ENCODE peak calls at places on chromosomes 2 and 18, in four cellular contexts. T is HepG2, P is SK-N-SH, X is K562. J is an unnamed sample.

GRCh38 chr2:157413342-157414035 is 30.4 kb downstream of the CYTIP start:
- DNase-seq in T (no peak), P (no peak), X (no peak), J (peak; percentile 97)

GRCh38 chr2:142100967-142101366 is 29.8 kb downstream of the LRP1B start:
- DNase-seq in T (no peak), P (no peak), X (no peak), J (no peak)

GRCh38 chr2:102166189-102166845 is 20.5 kb upstream of the IL1RL2 start:
- DNase-seq in T (peak; percentile 67), P (no peak), X (no peak), J (no peak)

GRCh38 chr2:156405586-156405985 is 30.6 kb upstream of the GPD2 start:
- DNase-seq in T (peak; percentile 7), P (no peak), X (no peak), J (no peak)

GRCh38 chr2:99545066-99545465 is 55.2 kb upstream of the REV1 start:
- DNase-seq in T (no peak), P (no peak), X (no peak), J (no peak)

GRCh38 chr2:230913406-230913805 is 11.6 kb downstream of the GPR55 start:
- DNase-seq in T (peak; percentile 40), P (peak; percentile 85), X (peak; percentile 53), J (no peak)

GRCh38 chr18:44458777-44459176 is 221.9 kb upstream of the SETBP1 start:
- DNase-seq in T (no peak), P (no peak), X (no peak), J (no peak)

GRCh38 chr2:65974067-65974723 is 460.7 kb upstream of the MEIS1 start:
- DNase-seq in T (no peak), P (no peak), X (no peak), J (no peak)

GRCh38 chr2:225889452-225889851 is 489.9 kb downstream of the NYAP2 start:
- DNase-seq in T (peak; percentile 57), P (peak; percentile 7), X (no peak), J (no peak)

GRCh38 chr2:174972924-174973323 is 32.3 kb downstream of the CHN1 start:
- DNase-seq in T (no peak), P (no peak), X (no peak), J (no peak)

GRCh38 chr18:79834834-79835233 is 37.1 kb downstream of the KCNG2 start:
- DNase-seq in T (no peak), P (no peak), X (no peak), J (no peak)

GRCh38 chr2:98378901-98379300 is 32.6 kb downstream of the CNGA3 start:
- DNase-seq in T (no peak), P (no peak), X (no peak), J (no peak)

GRCh38 chr2:60476206-60476946 is 77.1 kb downstream of the BCL11A start:
- DNase-seq in T (no peak), P (no peak), X (no peak), J (no peak)

GRCh38 chr2:48120759-48121242 is 214.5 kb upstream of the FBXO11 start:
- DNase-seq in T (no peak), P (no peak), X (peak; percentile 26), J (no peak)

GRCh38 chr18:62436636-62437519 is 85.9 kb upstream of the ZCCHC2 start:
- DNase-seq in T (no peak), P (no peak), X (no peak), J (no peak)

GRCh38 chr2:160909781-160910242 is 250.4 kb upstream of the TANK start:
- DNase-seq in T (no peak), P (no peak), X (no peak), J (no peak)

GRCh38 chr2:134716716-134717585 is 1.8 kb downstream of the TMEM163 start:
- DNase-seq in T (no peak), P (no peak), X (no peak), J (no peak)

GRCh38 chr2:134718956-134719814 is at the start of gene TMEM163:
- DNase-seq in T (no peak), P (no peak), X (peak; percentile 49), J (no peak)

GRCh38 chr2:134717706-134718094 is 1.1 kb downstream of the TMEM163 start:
- DNase-seq in T (no peak), P (no peak), X (no peak), J (no peak)

GRCh38 chr2:134715932-134716643 is 2.7 kb downstream of the TMEM163 start:
- DNase-seq in T (no peak), P (no peak), X (no peak), J (no peak)

DNA sequence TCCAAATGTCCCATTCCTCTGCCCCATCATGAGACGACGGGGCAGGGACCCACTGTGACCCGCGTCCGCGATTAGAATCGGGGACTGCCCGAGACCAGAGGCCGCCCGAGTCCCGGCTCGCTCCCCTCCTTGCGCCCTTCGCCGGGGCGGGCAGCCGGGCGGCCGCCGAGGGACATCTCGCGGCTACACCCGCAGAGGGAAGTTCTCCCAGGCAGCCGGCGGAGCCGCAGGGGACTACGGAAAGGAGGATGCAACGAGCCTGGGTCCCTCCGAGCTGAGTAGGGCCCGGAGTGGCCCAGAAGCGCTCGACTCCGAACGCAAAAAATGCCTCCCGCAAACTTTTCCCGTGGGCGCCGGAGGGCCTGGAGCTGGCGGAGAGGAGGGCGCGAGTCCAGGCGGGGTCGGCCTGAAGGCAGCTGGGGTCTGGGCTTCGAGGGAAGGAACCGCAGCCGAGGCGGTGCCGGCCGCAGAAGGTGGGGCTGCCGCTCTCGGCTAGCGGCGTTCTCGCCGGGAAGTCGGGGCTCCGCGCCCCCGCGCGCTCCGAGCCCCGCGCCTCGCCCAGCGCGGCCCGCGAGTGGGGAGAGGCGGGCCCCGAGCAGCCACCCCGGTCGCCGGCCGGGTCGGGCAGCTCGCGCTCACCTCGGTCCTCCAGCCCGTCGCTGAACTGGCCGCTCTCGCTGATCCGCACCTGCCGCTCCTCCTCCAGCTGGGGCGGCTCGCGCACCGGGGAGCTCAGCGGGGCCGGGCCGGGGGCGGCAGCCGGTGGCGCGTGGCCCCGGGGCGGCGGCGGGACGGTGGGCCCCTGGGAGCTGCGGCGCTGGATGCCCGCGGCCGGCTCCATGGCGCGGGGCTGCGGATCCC is 475 bp downstream of the TMEM163 start:
- DNase-seq in T (no peak), P (peak; percentile 79), X (no peak), J (no peak)
- TF ChIP-seq NFIC in T (no peak), P (no peak), X (no peak), J (no peak)

DNA sequence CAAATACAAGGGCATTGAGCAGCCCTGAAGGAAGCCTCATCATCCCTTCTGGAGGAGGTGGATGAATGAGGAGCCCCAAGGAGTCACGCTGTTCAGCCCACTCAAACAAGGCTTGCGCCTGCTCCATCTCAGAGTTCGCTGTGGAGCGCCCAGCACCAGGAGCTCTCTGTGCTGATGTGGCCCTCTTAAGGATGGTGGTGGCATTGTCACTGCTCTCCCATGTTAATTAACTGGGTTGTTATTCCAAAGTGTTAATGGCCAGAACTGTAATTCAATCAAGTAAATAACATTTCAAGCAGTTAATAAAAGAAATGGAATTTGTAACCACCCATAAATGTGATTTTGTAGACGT is 726.0 kb upstream of the RAB6C start:
- DNase-seq in T (no peak), P (peak; percentile 18), X (peak; percentile 9), J (no peak)
- TF ChIP-seq NFIC in T (no peak), P (no peak), X (no peak), J (no peak)

GRCh38 chr2:19416784-19417684 is 58.6 kb upstream of the OSR1 start:
- DNase-seq in T (no peak), P (no peak), X (no peak), J (no peak)
- TF ChIP-seq NFIC in T (no peak), P (no peak), X (no peak), J (no peak)

GRCh38 chr18:51361130-51361860 is 163.8 kb upstream of the MEX3C start:
- DNase-seq in T (peak; percentile 60), P (no peak), X (no peak), J (peak; percentile 11)
- TF ChIP-seq NFIC in T (no peak), P (no peak), X (no peak), J (no peak)

GRCh38 chr2:7671312-7671711 is 754.1 kb downstream of the RNF144A start:
- DNase-seq in T (no peak), P (no peak), X (no peak), J (no peak)
- TF ChIP-seq NFIC in T (no peak), P (no peak), X (no peak), J (no peak)

GRCh38 chr18:26227051-26227672 is 917 bp downstream of the TAF4B start:
- DNase-seq in T (no peak), P (no peak), X (no peak), J (no peak)
- TF ChIP-seq NFIC in T (no peak), P (no peak), X (no peak), J (no peak)

GRCh38 chr2:40283111-40283909 is 168.6 kb downstream of the SLC8A1 start:
- DNase-seq in T (no peak), P (no peak), X (no peak), J (no peak)

GRCh38 chr2:40284797-40285196 is 167.1 kb downstream of the SLC8A1 start:
- DNase-seq in T (no peak), P (no peak), X (no peak), J (no peak)

GRCh38 chr2:40279479-40279878 is 172.4 kb downstream of the SLC8A1 start:
- DNase-seq in T (no peak), P (no peak), X (no peak), J (no peak)

GRCh38 chr2:40281021-40281940 is 170.6 kb downstream of the SLC8A1 start:
- DNase-seq in T (no peak), P (no peak), X (no peak), J (peak; percentile 19)

DNA sequence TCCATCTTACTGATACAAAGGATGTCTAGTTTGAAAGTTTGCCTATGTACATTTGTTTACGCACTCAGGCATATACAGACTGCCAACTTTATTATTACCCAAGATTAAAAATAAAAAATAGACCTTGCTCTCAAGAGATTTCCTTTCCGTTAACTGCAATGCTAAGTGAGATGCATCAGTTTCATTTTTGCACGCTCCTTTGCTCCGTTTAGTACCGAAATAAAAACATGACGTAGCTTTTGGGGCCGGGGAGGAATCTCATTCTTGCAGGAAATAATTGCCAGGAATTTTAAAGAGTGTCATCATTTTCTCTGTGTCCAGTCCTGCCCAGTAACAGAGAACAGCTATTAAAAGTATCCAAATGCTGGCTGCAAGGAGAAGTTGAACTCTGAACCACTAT is 169.5 kb downstream of the SLC8A1 start:
- DNase-seq in T (no peak), P (no peak), X (no peak), J (peak; percentile 5)
- TF ChIP-seq NFIC in T (no peak), P (no peak), X (no peak), J (peak; percentile 26)

DNA sequence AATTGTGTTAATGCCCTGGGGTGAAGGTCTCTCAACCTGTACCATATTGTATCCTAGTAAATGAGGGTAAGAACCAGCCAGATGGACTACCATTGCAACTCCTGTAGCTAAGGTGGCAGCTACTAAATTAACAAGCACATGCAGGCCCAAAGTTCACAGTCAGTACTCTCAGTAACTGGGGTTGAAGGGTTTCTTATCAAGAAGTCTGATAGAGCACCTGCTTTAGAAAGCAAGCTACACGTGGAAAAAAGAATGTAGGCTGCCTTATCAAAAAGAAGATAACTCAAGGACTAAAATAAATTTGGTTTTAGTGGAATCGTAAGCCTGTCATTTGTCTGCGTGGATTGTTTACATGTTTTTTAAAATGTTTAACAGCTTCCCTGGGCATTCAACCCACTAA is 36.7 kb downstream of the LPIN2 start:
- DNase-seq in T (no peak), P (no peak), X (peak; percentile 44), J (no peak)
- TF ChIP-seq NFIC in T (no peak), P (no peak), X (no peak), J (no peak)